ENCODE peak calls at places on chromosomes 5 and 9, in nine cellular contexts. L is GM12878; J is iris pigment epithelial cell; A is activated CD4-positive, alpha-beta T cell treated with anti-CD3 and anti-CD28 coated beads, Interleukin-2, amount 50 U/mL, for 24 hours; T is ureter; G is small intestine; V is NCI-H2171; M is DMS53; N is mucosa of descending colon. Y is an unnamed sample.
A peak's percentile ranks its signal among the peaks of the same experiment; 100 is the strongest.

GRCh38 chr9:16704489-16705111 is 165.9 kb downstream of the BNC2 start:
- DNase-seq in L (no peak), J (peak; percentile 75), A (no peak), T (peak; percentile 53), G (no peak), V (no peak), M (no peak), N (no peak), Y (no peak)

GRCh38 chr9:35598863-35599590 is 6.0 kb upstream of the TESK1 start:
- DNase-seq in L (no peak), J (no peak), A (no peak), T (no peak), G (peak; percentile 78), V (no peak), M (peak; percentile 88), N (peak; percentile 66), Y (no peak)

GRCh38 chr9:136691316-136692189 is 4.3 kb upstream of the AGPAT2 start:
- DNase-seq in L (no peak), J (no peak), A (no peak), T (no peak), G (no peak), V (no peak), M (peak; percentile 97), N (peak; percentile 35), Y (no peak)

GRCh38 chr5:135964670-135965320 is 10.0 kb upstream of the LECT2 start:
- DNase-seq in L (no peak), J (peak; percentile 27), A (no peak), T (no peak), G (no peak), V (no peak), M (no peak), N (no peak), Y (no peak)

GRCh38 chr9:131365546-131365945 is 28.3 kb upstream of the PRRC2B start:
- DNase-seq in L (no peak), J (no peak), A (no peak), T (no peak), G (no peak), V (no peak), M (no peak), N (no peak), Y (no peak)

GRCh38 chr9:3824062-3824461 is 298.3 kb upstream of the RFX3 start:
- DNase-seq in L (no peak), J (no peak), A (no peak), T (no peak), G (no peak), V (no peak), M (no peak), N (no peak), Y (no peak)

GRCh38 chr9:18825775-18826174 is 207.2 kb downstream of the SAXO1 start:
- DNase-seq in L (no peak), J (peak; percentile 34), A (no peak), T (no peak), G (no peak), V (no peak), M (no peak), N (no peak), Y (no peak)

GRCh38 chr9:69379250-69379982 is 54.4 kb downstream of the ENTREP1 start:
- DNase-seq in L (no peak), J (peak; percentile 74), A (no peak), T (no peak), G (peak; percentile 18), V (no peak), M (peak; percentile 13), N (no peak), Y (no peak)

GRCh38 chr5:66958126-66958983 is 238.2 kb downstream of the CD180 start:
- DNase-seq in L (no peak), J (peak; percentile 89), A (no peak), T (no peak), G (no peak), V (no peak), M (no peak), N (no peak), Y (no peak)

GRCh38 chr9:110606179-110606578 is 26.6 kb upstream of the SVEP1 start:
- DNase-seq in L (no peak), J (peak; percentile 53), A (no peak), T (no peak), G (no peak), V (no peak), M (no peak), N (no peak), Y (no peak)

GRCh38 chr5:95252801-95253200 is 32.1 kb downstream of the MCTP1 start:
- DNase-seq in L (no peak), J (no peak), A (no peak), T (no peak), G (no peak), V (no peak), M (no peak), N (no peak), Y (no peak)

GRCh38 chr5:72222521-72222920 is 97.5 kb downstream of the MRPS27 start:
- DNase-seq in L (no peak), J (no peak), A (no peak), T (no peak), G (no peak), V (no peak), M (no peak), N (no peak), Y (no peak)

GRCh38 chr5:6078881-6079280 is 299.5 kb downstream of the MED10 start:
- DNase-seq in L (no peak), J (no peak), A (no peak), T (no peak), G (no peak), V (no peak), M (no peak), N (no peak), Y (no peak)

GRCh38 chr9:92706218-92706940 is 36.4 kb upstream of the IPPK start:
- DNase-seq in L (no peak), J (peak; percentile 29), A (no peak), T (no peak), G (peak; percentile 34), V (no peak), M (peak; percentile 55), N (no peak), Y (peak; percentile 58)

GRCh38 chr5:141772281-141772680 is 90.3 kb upstream of the ARAP3 start:
- DNase-seq in L (no peak), J (no peak), A (no peak), T (no peak), G (no peak), V (no peak), M (no peak), N (no peak), Y (no peak)

GRCh38 chr5:95955996-95956899 is 5.4 kb downstream of the ELL2 start:
- DNase-seq in L (no peak), J (peak; percentile 25), A (no peak), T (no peak), G (no peak), V (no peak), M (no peak), N (no peak), Y (no peak)

GRCh38 chr9:35488566-35489312 is 1.2 kb upstream of the RUSC2 start:
- DNase-seq in L (no peak), J (no peak), A (no peak), T (no peak), G (peak; percentile 87), V (no peak), M (no peak), N (no peak), Y (no peak)

GRCh38 chr5:159543326-159543725 is 213.0 kb upstream of the IL12B start:
- DNase-seq in L (no peak), J (no peak), A (no peak), T (no peak), G (no peak), V (no peak), M (no peak), N (no peak), Y (no peak)

GRCh38 chr9:107064378-107064777 is 201.4 kb downstream of the ZNF462 start:
- DNase-seq in L (no peak), J (no peak), A (no peak), T (no peak), G (no peak), V (no peak), M (no peak), N (no peak), Y (no peak)

GRCh38 chr9:94812343-94812742 is 85.8 kb downstream of the AOPEP start:
- DNase-seq in L (no peak), J (peak; percentile 80), A (no peak), T (no peak), G (no peak), V (no peak), M (no peak), N (no peak), Y (no peak)

GRCh38 chr9:8542537-8542936 is 743.0 kb upstream of the DMAC1 start:
- DNase-seq in L (no peak), J (no peak), A (no peak), T (no peak), G (no peak), V (no peak), M (no peak), N (no peak), Y (no peak)

GRCh38 chr5:1791176-1791575 is 8.5 kb downstream of the MRPL36 start:
- DNase-seq in L (no peak), J (no peak), A (no peak), T (no peak), G (no peak), V (no peak), M (no peak), N (no peak), Y (no peak)

GRCh38 chr9:99264070-99264469 is 42.0 kb downstream of the SEC61B start:
- DNase-seq in L (no peak), J (peak; percentile 31), A (no peak), T (no peak), G (no peak), V (no peak), M (peak; percentile 20), N (no peak), Y (peak; percentile 38)

GRCh38 chr5:9428272-9428671 is 117.6 kb downstream of the SEMA5A start:
- DNase-seq in L (no peak), J (no peak), A (no peak), T (no peak), G (no peak), V (no peak), M (no peak), N (no peak), Y (no peak)

GRCh38 chr5:135986891-135987401 is 32.2 kb upstream of the LECT2 start:
- DNase-seq in L (no peak), J (peak; percentile 49), A (no peak), T (no peak), G (no peak), V (no peak), M (no peak), N (no peak), Y (no peak)

GRCh38 chr5:50593681-50594080 is 72.8 kb upstream of the PARP8 start:
- DNase-seq in L (no peak), J (no peak), A (no peak), T (no peak), G (peak; percentile 65), V (no peak), M (no peak), N (no peak), Y (peak; percentile 27)

GRCh38 chr5:51373880-51374523 is 9.2 kb upstream of the ISL1 start:
- DNase-seq in L (no peak), J (no peak), A (no peak), T (no peak), G (no peak), V (peak; percentile 41), M (peak; percentile 23), N (no peak), Y (no peak)

GRCh38 chr9:26234865-26235264 is 556.6 kb upstream of the TUSC1 start:
- DNase-seq in L (no peak), J (no peak), A (no peak), T (no peak), G (no peak), V (no peak), M (no peak), N (no peak), Y (no peak)